ENCODE peak calls at places on chromosomes 11 and 22, in eight cellular contexts. H is stimulated activated effector memory CD8-positive, alpha-beta T cell treated with anti-CD3 and anti-CD28 coated beads, Interleukin-12 subunit alpha, Interleukin-12 subunit beta, amount 100 ng/mL, for 72 hours; N is neuronal stem cell; Z is SK-MEL-5; E is sciatic nerve; V is ACHN; T is activated naive CD8-positive, alpha-beta T cell treated with anti-CD3 and anti-CD28 coated beads for 36 hours; R is astrocyte of the spinal cord. L is an unnamed sample.
A peak's percentile ranks its signal among the peaks of the same experiment; 100 is the strongest.

GRCh38 chr22:40216041-40216756 is 38.5 kb downstream of the TNRC6B start:
- DNase-seq in N (no peak), H (no peak), Z (no peak), T (no peak), E (no peak), V (no peak), R (no peak), L (no peak)

GRCh38 chr11:62925745-62926668 is 4.8 kb upstream of the CHRM1 start:
- DNase-seq in Z (no peak), N (no peak), H (no peak), E (no peak), R (no peak), T (no peak), V (no peak), L (no peak)

GRCh38 chr11:118845369-118845768 is 38.3 kb upstream of the CXCR5 start:
- DNase-seq in N (no peak), R (peak; percentile 36), Z (no peak), V (no peak), T (no peak), E (no peak), H (no peak), L (no peak)

GRCh38 chr11:73376803-73377629 is 817 bp downstream of the RELT start:
- DNase-seq in T (peak; percentile 67), N (no peak), H (peak; percentile 62), V (peak; percentile 56), Z (peak; percentile 55), R (peak; percentile 54), E (peak; percentile 73), L (no peak)

GRCh38 chr11:31150011-31150410 is 219.5 kb downstream of the DCDC1 start:
- DNase-seq in T (no peak), N (no peak), E (no peak), R (no peak), V (no peak), Z (no peak), H (no peak), L (no peak)

GRCh38 chr11:111305871-111306270 is 7.5 kb downstream of the POU2AF3 start:
- DNase-seq in Z (no peak), R (no peak), T (no peak), E (no peak), H (no peak), N (no peak), V (no peak), L (no peak)

GRCh38 chr11:64858467-64859401 is 14.3 kb upstream of the CDC42BPG start:
- DNase-seq in V (no peak), H (no peak), E (no peak), R (no peak), Z (no peak), T (peak; percentile 70), N (no peak), L (no peak)

GRCh38 chr11:117814204-117814765 is 10.3 kb downstream of the FXYD2 start:
- DNase-seq in T (no peak), Z (no peak), E (no peak), V (no peak), R (no peak), H (no peak), N (no peak), L (no peak)

GRCh38 chr11:19380375-19380774 is 139.6 kb upstream of the E2F8 start:
- DNase-seq in N (no peak), R (peak; percentile 74), T (no peak), E (no peak), V (peak; percentile 61), Z (peak; percentile 28), H (no peak), L (no peak)

GRCh38 chr22:21972293-21972779 is 10.3 kb downstream of the TOP3B start:
- DNase-seq in E (no peak), V (peak; percentile 41), H (peak; percentile 43), N (no peak), R (peak; percentile 31), T (peak; percentile 55), Z (peak; percentile 62), L (no peak)

GRCh38 chr11:2459796-2460531 is 15.2 kb downstream of the KCNQ1 start:
- DNase-seq in N (no peak), E (peak; percentile 36), T (no peak), R (no peak), V (no peak), H (no peak), Z (no peak), L (no peak)

GRCh38 chr22:31344369-31345330 is 1.5 kb downstream of the PATZ1 start:
- DNase-seq in N (peak; percentile 18), E (peak; percentile 73), H (no peak), R (peak; percentile 61), Z (no peak), V (no peak), T (peak; percentile 31), L (no peak)

GRCh38 chr11:74417379-74417804 is 19.2 kb upstream of the PGM2L1 start:
- DNase-seq in N (no peak), R (peak; percentile 90), H (no peak), T (no peak), Z (no peak), E (no peak), V (no peak), L (no peak)

GRCh38 chr11:83044958-83045712 is 26.6 kb downstream of the RAB30 start:
- DNase-seq in E (no peak), N (no peak), T (no peak), Z (peak; percentile 29), R (peak; percentile 75), V (peak; percentile 25), H (no peak), L (no peak)

GRCh38 chr22:50548046-50548912 is 2.6 kb downstream of the KLHDC7B start:
- DNase-seq in V (no peak), R (no peak), Z (no peak), H (no peak), E (no peak), N (no peak), T (peak; percentile 69), L (no peak)

GRCh38 chr11:123221611-123222010 is 26.6 kb upstream of the CLMP start:
- DNase-seq in R (no peak), E (no peak), H (no peak), N (no peak), Z (no peak), V (no peak), T (no peak), L (no peak)

GRCh38 chr11:69352715-69353325 is 58.9 kb downstream of the MYEOV start:
- DNase-seq in Z (peak; percentile 79), R (peak; percentile 90), E (peak; percentile 33), N (no peak), T (peak; percentile 32), H (no peak), V (peak; percentile 61), L (no peak)

GRCh38 chr11:81658722-81659121 is 1074.9 kb downstream of the FAM181B start:
- DNase-seq in T (no peak), V (peak; percentile 28), H (no peak), Z (peak; percentile 43), R (peak; percentile 29), E (no peak), N (no peak), L (no peak)

GRCh38 chr22:23553922-23554870 is 25.9 kb downstream of the IGLL1 start:
- DNase-seq in T (no peak), N (no peak), R (no peak), Z (no peak), H (no peak), E (peak; percentile 28), V (no peak), L (no peak)

GRCh38 chr11:37704791-37705190 is 1106.8 kb upstream of the RAG2 start:
- DNase-seq in Z (no peak), T (no peak), E (no peak), V (no peak), N (no peak), R (no peak), H (no peak), L (no peak)

GRCh38 chr22:47647720-47648119 is 885.3 kb downstream of the TBC1D22A start:
- DNase-seq in H (no peak), V (no peak), N (no peak), R (no peak), Z (no peak), E (no peak), T (no peak), L (no peak)

GRCh38 chr22:46122980-46123693 is 27.2 kb upstream of the PPARA start:
- DNase-seq in V (no peak), H (no peak), R (no peak), T (no peak), Z (no peak), N (no peak), E (no peak), L (no peak)

GRCh38 chr11:1204381-1205101 is 18.3 kb upstream of the MUC5B start:
- DNase-seq in N (no peak), T (no peak), Z (no peak), R (no peak), E (peak; percentile 52), H (no peak), V (no peak), L (no peak)

GRCh38 chr11:85844439-85845051 is 10.6 kb upstream of the CCDC83 start:
- DNase-seq in V (peak; percentile 35), T (no peak), H (no peak), R (no peak), E (no peak), N (no peak), Z (no peak), L (no peak)

GRCh38 chr11:128689586-128689945 is 4.3 kb upstream of the FLI1 start:
- DNase-seq in R (no peak), H (no peak), N (no peak), V (no peak), T (no peak), Z (no peak), E (no peak), L (no peak)

GRCh38 chr11:66420671-66421476 is at the start of gene NPAS4:
- DNase-seq in N (no peak), H (no peak), Z (no peak), E (no peak), V (no peak), R (no peak), T (peak; percentile 9), L (no peak)

GRCh38 chr22:44179989-44180705 is 578 bp upstream of the PARVG start:
- DNase-seq in T (no peak), R (no peak), E (no peak), N (no peak), H (no peak), V (no peak), Z (no peak), L (no peak)

GRCh38 chr11:69791266-69791665 is 16.1 kb upstream of the FGF4 start:
- DNase-seq in Z (no peak), V (peak; percentile 34), N (no peak), H (no peak), E (no peak), R (peak; percentile 46), T (no peak), L (no peak)

GRCh38 chr11:75508051-75508561 is 17.6 kb downstream of the GDPD5 start:
- DNase-seq in V (no peak), E (no peak), R (no peak), T (no peak), Z (no peak), N (no peak), H (no peak), L (no peak)

GRCh38 chr22:42745118-42745517 is 24.4 kb upstream of the A4GALT start:
- DNase-seq in H (no peak), N (no peak), T (no peak), E (no peak), R (peak; percentile 14), Z (peak; percentile 36), V (no peak), L (no peak)

GRCh38 chr11:68698993-68699392 is 14.6 kb downstream of the GAL start:
- DNase-seq in N (no peak), R (no peak), T (no peak), H (no peak), E (no peak), Z (no peak), V (no peak), L (no peak)

GRCh38 chr11:131662310-131662709 is 291.9 kb downstream of the NTM start:
- DNase-seq in Z (no peak), T (no peak), H (no peak), R (no peak), N (no peak), V (no peak), E (peak; percentile 36), L (no peak)

L was measured in NCI-H187 treated with DMSO at 0.1 percent for 48 hours.